ENCODE peak calls at places on chromosomes 12 and 14, in four cellular contexts. K, W, A and F are unnamed samples.

GRCh38 chr14:94129758-94130414 is 482 bp upstream of the IFI27L2 start:
- DNase-seq in K (no peak), W (no peak), A (peak), F (no peak)

GRCh38 chr14:77170045-77170444 is 11.6 kb upstream of the TMEM63C start:
- DNase-seq in K (no peak), W (no peak), A (no peak), F (no peak)

GRCh38 chr14:80951491-80951890 is 3.9 kb upstream of the TSHR start:
- DNase-seq in K (no peak), W (no peak), A (no peak), F (no peak)

GRCh38 chr14:89489796-89490506 is 72.9 kb upstream of the FOXN3 start:
- DNase-seq in K (no peak), W (no peak), A (no peak), F (no peak)

GRCh38 chr14:104650057-104650980 is 39.1 kb upstream of the INF2 start:
- DNase-seq in K (peak), W (no peak), A (peak), F (peak)

GRCh38 chr12:132161046-132161781 is 17.0 kb downstream of the NOC4L start:
- DNase-seq in K (no peak), W (no peak), A (no peak), F (no peak)

GRCh38 chr14:59728294-59728693 is 142.3 kb downstream of the RTN1 start:
- DNase-seq in K (no peak), W (no peak), A (no peak), F (no peak)

GRCh38 chr14:91413547-91414474 is 3.8 kb downstream of the CCDC88C start:
- DNase-seq in K (no peak), W (no peak), A (no peak), F (no peak)

GRCh38 chr12:29216797-29217583 is 67.9 kb downstream of the FAR2 start:
- DNase-seq in K (no peak), W (no peak), A (no peak), F (no peak)

GRCh38 chr12:41661141-41661540 is 473.0 kb downstream of the PDZRN4 start:
- DNase-seq in K (no peak), W (no peak), A (no peak), F (no peak)

GRCh38 chr12:132235116-132235820 is 91.0 kb downstream of the NOC4L start:
- DNase-seq in K (no peak), W (no peak), A (no peak), F (no peak)